ENCODE peak calls at places on chromosomes 2 and 18, in four cellular contexts. K is GM12878, Q is HepG2, F is A549. S is an unnamed sample.

GRCh38 chr2:205574041-205574440 is 108.3 kb upstream of the NRP2 start:
- DNase-seq in K (no peak), Q (no peak), F (no peak), S (no peak)

GRCh38 chr2:208511016-208511415 is 104.4 kb downstream of the PTH2R start:
- DNase-seq in K (no peak), Q (no peak), F (no peak), S (no peak)

GRCh38 chr2:5915926-5916325 is 223.7 kb downstream of the SOX11 start:
- DNase-seq in K (no peak), Q (peak), F (peak), S (no peak)

GRCh38 chr2:56286936-56287335 is 103.1 kb downstream of the CCDC85A start:
- DNase-seq in K (no peak), Q (no peak), F (no peak), S (no peak)

GRCh38 chr2:200338692-200339091 is 32.2 kb downstream of the SPATS2L start:
- DNase-seq in K (no peak), Q (peak), F (no peak), S (no peak)

GRCh38 chr2:147614491-147614890 is 230.3 kb upstream of the ACVR2A start:
- DNase-seq in K (no peak), Q (no peak), F (no peak), S (no peak)

GRCh38 chr18:13136056-13136688 is 82.4 kb upstream of the LDLRAD4 start:
- DNase-seq in K (no peak), Q (no peak), F (no peak), S (no peak)

GRCh38 chr2:45275235-45275805 is 266.1 kb upstream of the SIX2 start:
- DNase-seq in K (no peak), Q (peak), F (peak), S (no peak)

GRCh38 chr2:160970052-160970846 is 190.0 kb upstream of the TANK start:
- DNase-seq in K (no peak), Q (peak), F (peak), S (peak)

GRCh38 chr2:70570041-70570661 is 16.5 kb upstream of the TGFA start:
- DNase-seq in K (no peak), Q (peak), F (peak), S (no peak)

GRCh38 chr2:100054426-100054825 is 88.0 kb downstream of the AFF3 start:
- DNase-seq in K (no peak), Q (no peak), F (no peak), S (no peak)

GRCh38 chr2:20544093-20544747 is 97.3 kb downstream of the RHOB start:
- DNase-seq in K (no peak), Q (no peak), F (no peak), S (no peak)

GRCh38 chr2:20541651-20542050 is 94.8 kb downstream of the RHOB start:
- DNase-seq in K (no peak), Q (no peak), F (no peak), S (no peak)

GRCh38 chr2:20542269-20542668 is 95.4 kb downstream of the RHOB start:
- DNase-seq in K (no peak), Q (no peak), F (no peak), S (no peak)

GRCh38 chr2:20543579-20543887 is 96.7 kb downstream of the RHOB start:
- DNase-seq in K (no peak), Q (no peak), F (no peak), S (no peak)

GRCh38 chr2:20542761-20543578 is 96.1 kb downstream of the RHOB start:
- DNase-seq in K (no peak), Q (no peak), F (no peak), S (no peak)
- TF ChIP-seq USF2 in K (no peak), Q (no peak), F (no peak), S (no peak)

GRCh38 chr18:77250926-77251729 is 1.5 kb downstream of the GALR1 start:
- DNase-seq in K (no peak), Q (no peak), F (no peak), S (peak)
- TF ChIP-seq REST in K (no peak), Q (no peak), F (no peak), S (no peak)

GRCh38 chr18:3799515-3799914 is 349.5 kb downstream of the TGIF1 start:
- DNase-seq in K (no peak), Q (no peak), F (no peak), S (no peak)
- TF ChIP-seq USF2 in K (no peak), Q (no peak), F (no peak), S (no peak)

DNA sequence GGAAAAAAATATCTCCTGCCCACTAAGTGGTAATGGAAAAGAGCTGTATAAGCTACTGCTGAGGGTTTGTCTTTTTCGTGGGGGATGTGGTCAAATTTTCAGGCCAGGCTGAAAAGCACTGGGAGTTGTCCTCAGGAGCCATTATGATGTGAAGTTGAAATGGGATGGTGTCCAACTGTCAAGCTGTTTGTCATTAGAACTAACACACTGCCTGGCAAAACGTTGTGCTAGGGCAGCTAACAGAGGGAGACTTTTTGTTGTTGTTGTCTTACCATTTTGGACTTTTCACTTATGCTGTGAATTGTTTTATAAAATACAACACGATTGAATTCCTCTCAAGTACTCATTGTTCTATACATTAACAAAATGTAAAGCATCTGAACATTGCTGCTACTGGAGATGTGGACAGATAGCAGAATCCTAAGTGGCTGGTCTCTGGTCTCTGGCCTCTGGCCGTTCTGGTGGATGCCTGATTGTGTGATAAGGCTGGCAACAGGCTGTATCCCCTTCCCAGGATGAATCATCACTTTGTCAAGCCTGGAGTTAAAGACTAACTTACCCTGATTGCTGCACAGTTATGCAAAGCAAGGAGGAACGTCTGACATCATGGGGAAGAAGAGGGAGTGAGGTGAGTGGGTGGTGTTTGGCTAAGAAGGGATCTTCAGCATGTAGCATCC is 2.3 kb downstream of the MYO1B start:
- DNase-seq in K (no peak), Q (peak), F (peak), S (peak)
- TF ChIP-seq REST in K (no peak), Q (no peak), F (no peak), S (peak)

DNA sequence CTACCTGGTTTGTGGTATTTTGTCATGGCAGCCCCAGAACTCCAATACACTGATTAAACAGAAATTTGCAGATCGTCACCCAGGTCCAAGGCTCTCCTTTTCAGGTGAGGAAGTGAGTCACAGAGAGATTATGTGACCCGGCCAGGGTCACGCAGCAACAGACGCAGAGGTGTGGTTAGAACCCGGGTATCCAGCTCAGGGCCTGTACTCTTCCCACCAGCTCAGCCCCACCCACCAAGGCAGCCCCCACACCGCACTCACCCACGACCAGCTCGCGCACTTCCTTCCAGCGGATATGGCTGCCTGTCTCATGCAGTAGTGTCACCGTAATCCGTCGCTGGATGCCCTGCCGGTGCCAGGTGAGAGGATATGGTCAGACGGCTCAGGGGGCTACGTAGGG is 48.1 kb downstream of the AQP12A start:
- DNase-seq in K (no peak), Q (no peak), F (no peak), S (no peak)
- TF ChIP-seq USF2 in K (no peak), Q (no peak), F (no peak), S (no peak)

S was measured in SK-N-SH.